ENCODE peak calls at places on chromosome 6, in four cellular contexts. One of them, this sample, is unnamed.

GRCh38 chr6:104566411-104566810 is 293.3 kb downstream of the HACE1 start:
- DNase-seq in activated T-helper 9 cell treated with anti-CD3 and anti-CD28 coated beads, Interleukin-2, amount 50 U/mL, for 16 hours: no peak
- DNase-seq in putamen: no peak
- DNase-seq in substantia nigra: no peak
- DNase-seq in this sample: no peak

GRCh38 chr6:113104546-113105325 is 752.4 kb upstream of the MARCKS start:
- DNase-seq in putamen: no peak
- DNase-seq in substantia nigra: no peak
- DNase-seq in activated T-helper 9 cell treated with anti-CD3 and anti-CD28 coated beads, Interleukin-2, amount 50 U/mL, for 16 hours: no peak
- DNase-seq in this sample: no peak

GRCh38 chr6:139327038-139327437 is 35.2 kb upstream of the TXLNB start:
- DNase-seq in putamen: no peak
- DNase-seq in substantia nigra: no peak
- DNase-seq in activated T-helper 9 cell treated with anti-CD3 and anti-CD28 coated beads, Interleukin-2, amount 50 U/mL, for 16 hours: no peak
- DNase-seq in this sample: no peak

GRCh38 chr6:156691018-156691417 is 86.2 kb upstream of the ARID1B start:
- DNase-seq in activated T-helper 9 cell treated with anti-CD3 and anti-CD28 coated beads, Interleukin-2, amount 50 U/mL, for 16 hours: no peak
- DNase-seq in putamen: no peak
- DNase-seq in substantia nigra: no peak
- DNase-seq in this sample: no peak

GRCh38 chr6:84422380-84422968 is 195.0 kb upstream of the CEP162 start:
- DNase-seq in putamen: no peak
- DNase-seq in substantia nigra: no peak
- DNase-seq in activated T-helper 9 cell treated with anti-CD3 and anti-CD28 coated beads, Interleukin-2, amount 50 U/mL, for 16 hours: no peak
- DNase-seq in this sample: no peak

GRCh38 chr6:157198425-157199279 is 124.7 kb downstream of the TMEM242 start:
- DNase-seq in substantia nigra: no peak
- DNase-seq in activated T-helper 9 cell treated with anti-CD3 and anti-CD28 coated beads, Interleukin-2, amount 50 U/mL, for 16 hours: no peak
- DNase-seq in putamen: no peak
- DNase-seq in this sample: no peak

GRCh38 chr6:120005292-120005976 is 655.9 kb upstream of the MAN1A1 start:
- DNase-seq in putamen: no peak
- DNase-seq in activated T-helper 9 cell treated with anti-CD3 and anti-CD28 coated beads, Interleukin-2, amount 50 U/mL, for 16 hours: no peak
- DNase-seq in substantia nigra: no peak
- DNase-seq in this sample: no peak

GRCh38 chr6:128725271-128726233 is 157.4 kb upstream of the LAMA2 start:
- DNase-seq in substantia nigra: no peak
- DNase-seq in putamen: peak
- DNase-seq in activated T-helper 9 cell treated with anti-CD3 and anti-CD28 coated beads, Interleukin-2, amount 50 U/mL, for 16 hours: no peak
- DNase-seq in this sample: no peak

GRCh38 chr6:46932941-46933340 is 11.2 kb upstream of the ADGRF5 start:
- DNase-seq in activated T-helper 9 cell treated with anti-CD3 and anti-CD28 coated beads, Interleukin-2, amount 50 U/mL, for 16 hours: no peak
- DNase-seq in putamen: no peak
- DNase-seq in substantia nigra: no peak
- DNase-seq in this sample: no peak

GRCh38 chr6:63307581-63308246 is 12.1 kb downstream of the LGSN start:
- DNase-seq in activated T-helper 9 cell treated with anti-CD3 and anti-CD28 coated beads, Interleukin-2, amount 50 U/mL, for 16 hours: no peak
- DNase-seq in substantia nigra: no peak
- DNase-seq in putamen: no peak
- DNase-seq in this sample: no peak

GRCh38 chr6:40526036-40526435 is 61.1 kb downstream of the LRFN2 start:
- DNase-seq in activated T-helper 9 cell treated with anti-CD3 and anti-CD28 coated beads, Interleukin-2, amount 50 U/mL, for 16 hours: no peak
- DNase-seq in substantia nigra: no peak
- DNase-seq in putamen: no peak
- DNase-seq in this sample: no peak

GRCh38 chr6:12815089-12815488 is 98.5 kb downstream of the PHACTR1 start:
- DNase-seq in activated T-helper 9 cell treated with anti-CD3 and anti-CD28 coated beads, Interleukin-2, amount 50 U/mL, for 16 hours: no peak
- DNase-seq in putamen: no peak
- DNase-seq in substantia nigra: no peak
- DNase-seq in this sample: no peak

GRCh38 chr6:108948252-108948651 is 100.0 kb downstream of the ARMC2 start:
- DNase-seq in putamen: no peak
- DNase-seq in activated T-helper 9 cell treated with anti-CD3 and anti-CD28 coated beads, Interleukin-2, amount 50 U/mL, for 16 hours: no peak
- DNase-seq in substantia nigra: no peak
- DNase-seq in this sample: peak

GRCh38 chr6:38021029-38021428 is 201.5 kb downstream of the ZFAND3 start:
- DNase-seq in substantia nigra: no peak
- DNase-seq in activated T-helper 9 cell treated with anti-CD3 and anti-CD28 coated beads, Interleukin-2, amount 50 U/mL, for 16 hours: no peak
- DNase-seq in putamen: no peak
- DNase-seq in this sample: no peak

GRCh38 chr6:109349419-109349987 is 32.8 kb downstream of the CD164 start:
- DNase-seq in putamen: no peak
- DNase-seq in substantia nigra: no peak
- DNase-seq in activated T-helper 9 cell treated with anti-CD3 and anti-CD28 coated beads, Interleukin-2, amount 50 U/mL, for 16 hours: no peak
- DNase-seq in this sample: no peak

GRCh38 chr6:109922851-109923250 is 55.3 kb upstream of the GPR6 start:
- DNase-seq in putamen: no peak
- DNase-seq in substantia nigra: no peak
- DNase-seq in activated T-helper 9 cell treated with anti-CD3 and anti-CD28 coated beads, Interleukin-2, amount 50 U/mL, for 16 hours: no peak
- DNase-seq in this sample: no peak

GRCh38 chr6:14635195-14635594 is 517.6 kb downstream of the CD83 start:
- DNase-seq in activated T-helper 9 cell treated with anti-CD3 and anti-CD28 coated beads, Interleukin-2, amount 50 U/mL, for 16 hours: peak
- DNase-seq in putamen: no peak
- DNase-seq in substantia nigra: no peak
- DNase-seq in this sample: no peak

GRCh38 chr6:112218563-112218962 is 35.8 kb downstream of the LAMA4 start:
- DNase-seq in putamen: no peak
- DNase-seq in activated T-helper 9 cell treated with anti-CD3 and anti-CD28 coated beads, Interleukin-2, amount 50 U/mL, for 16 hours: no peak
- DNase-seq in substantia nigra: no peak
- DNase-seq in this sample: no peak